ENCODE peak calls at places on chromosomes 13 and 19, in four cellular contexts. One of them, this sample, is unnamed.

GRCh38 chr13:110177790-110178189 is 129.2 kb downstream of the COL4A1 start:
- DNase-seq in stomach: no peak
- DNase-seq in CD8-positive, alpha-beta memory T cell: no peak
- DNase-seq in tibial artery: no peak
- DNase-seq in this sample: no peak

GRCh38 chr13:98225036-98225940 is 48.2 kb upstream of the RNF113B start:
- DNase-seq in CD8-positive, alpha-beta memory T cell: no peak
- DNase-seq in stomach: no peak
- DNase-seq in tibial artery: no peak
- DNase-seq in this sample: no peak

GRCh38 chr13:52070929-52071523 is 46.5 kb downstream of the UTP14C start:
- DNase-seq in CD8-positive, alpha-beta memory T cell: no peak
- DNase-seq in tibial artery: no peak
- DNase-seq in stomach: no peak
- DNase-seq in this sample: no peak

GRCh38 chr13:110442946-110443632 is 118.4 kb downstream of the RAB20 start:
- DNase-seq in tibial artery: peak; percentile 60
- DNase-seq in stomach: no peak
- DNase-seq in CD8-positive, alpha-beta memory T cell: no peak
- DNase-seq in this sample: no peak

GRCh38 chr19:7505682-7506384 is 10.1 kb upstream of the ZNF358 start:
- DNase-seq in tibial artery: no peak
- DNase-seq in CD8-positive, alpha-beta memory T cell: no peak
- DNase-seq in stomach: no peak
- DNase-seq in this sample: no peak

GRCh38 chr19:9009431-9009830 is 778 bp downstream of the MUC16 start:
- DNase-seq in CD8-positive, alpha-beta memory T cell: no peak
- DNase-seq in stomach: no peak
- DNase-seq in tibial artery: no peak
- DNase-seq in this sample: no peak

GRCh38 chr13:49214917-49215376 is 5.2 kb upstream of the MLNR start:
- DNase-seq in CD8-positive, alpha-beta memory T cell: peak; percentile 24
- DNase-seq in tibial artery: no peak
- DNase-seq in stomach: peak; percentile 42
- DNase-seq in this sample: no peak

GRCh38 chr13:103607995-103608394 is 541.8 kb upstream of the SLC10A2 start:
- DNase-seq in stomach: no peak
- DNase-seq in tibial artery: no peak
- DNase-seq in CD8-positive, alpha-beta memory T cell: no peak
- DNase-seq in this sample: no peak

GRCh38 chr19:4067396-4068057 is 828 bp upstream of the ZBTB7A start:
- DNase-seq in tibial artery: no peak
- DNase-seq in stomach: no peak
- DNase-seq in CD8-positive, alpha-beta memory T cell: no peak
- DNase-seq in this sample: no peak

GRCh38 chr13:111658150-111659100 is 338.0 kb downstream of the TEX29 start:
- DNase-seq in stomach: no peak
- DNase-seq in tibial artery: no peak
- DNase-seq in CD8-positive, alpha-beta memory T cell: no peak
- DNase-seq in this sample: no peak

GRCh38 chr13:43786472-43786765 is 353 bp downstream of the ENOX1 start:
- DNase-seq in CD8-positive, alpha-beta memory T cell: no peak
- DNase-seq in tibial artery: no peak
- DNase-seq in stomach: no peak
- DNase-seq in this sample: no peak

GRCh38 chr19:53466726-53467125 is 807 bp upstream of the ZNF813 start:
- DNase-seq in CD8-positive, alpha-beta memory T cell: no peak
- DNase-seq in stomach: no peak
- DNase-seq in tibial artery: no peak
- DNase-seq in this sample: no peak

GRCh38 chr13:35518337-35518736 is 41.8 kb upstream of the MAB21L1 start:
- DNase-seq in stomach: no peak
- DNase-seq in CD8-positive, alpha-beta memory T cell: no peak
- DNase-seq in tibial artery: no peak
- DNase-seq in this sample: no peak

GRCh38 chr13:113553541-113554332 is 30.8 kb upstream of the TFDP1 start:
- DNase-seq in tibial artery: peak; percentile 59
- DNase-seq in CD8-positive, alpha-beta memory T cell: no peak
- DNase-seq in stomach: peak; percentile 22
- DNase-seq in this sample: no peak

GRCh38 chr13:102704238-102704750 is 9.4 kb upstream of the METTL21C start:
- DNase-seq in tibial artery: no peak
- DNase-seq in CD8-positive, alpha-beta memory T cell: no peak
- DNase-seq in stomach: no peak
- DNase-seq in this sample: no peak

GRCh38 chr19:17073869-17074627 is 1.2 kb downstream of the HAUS8 start:
- DNase-seq in CD8-positive, alpha-beta memory T cell: peak; percentile 16
- DNase-seq in tibial artery: no peak
- DNase-seq in stomach: no peak
- DNase-seq in this sample: no peak

GRCh38 chr13:65378943-65379519 is 1851.1 kb downstream of the PCDH9 start:
- DNase-seq in CD8-positive, alpha-beta memory T cell: no peak
- DNase-seq in tibial artery: no peak
- DNase-seq in stomach: no peak
- DNase-seq in this sample: no peak

DNA sequence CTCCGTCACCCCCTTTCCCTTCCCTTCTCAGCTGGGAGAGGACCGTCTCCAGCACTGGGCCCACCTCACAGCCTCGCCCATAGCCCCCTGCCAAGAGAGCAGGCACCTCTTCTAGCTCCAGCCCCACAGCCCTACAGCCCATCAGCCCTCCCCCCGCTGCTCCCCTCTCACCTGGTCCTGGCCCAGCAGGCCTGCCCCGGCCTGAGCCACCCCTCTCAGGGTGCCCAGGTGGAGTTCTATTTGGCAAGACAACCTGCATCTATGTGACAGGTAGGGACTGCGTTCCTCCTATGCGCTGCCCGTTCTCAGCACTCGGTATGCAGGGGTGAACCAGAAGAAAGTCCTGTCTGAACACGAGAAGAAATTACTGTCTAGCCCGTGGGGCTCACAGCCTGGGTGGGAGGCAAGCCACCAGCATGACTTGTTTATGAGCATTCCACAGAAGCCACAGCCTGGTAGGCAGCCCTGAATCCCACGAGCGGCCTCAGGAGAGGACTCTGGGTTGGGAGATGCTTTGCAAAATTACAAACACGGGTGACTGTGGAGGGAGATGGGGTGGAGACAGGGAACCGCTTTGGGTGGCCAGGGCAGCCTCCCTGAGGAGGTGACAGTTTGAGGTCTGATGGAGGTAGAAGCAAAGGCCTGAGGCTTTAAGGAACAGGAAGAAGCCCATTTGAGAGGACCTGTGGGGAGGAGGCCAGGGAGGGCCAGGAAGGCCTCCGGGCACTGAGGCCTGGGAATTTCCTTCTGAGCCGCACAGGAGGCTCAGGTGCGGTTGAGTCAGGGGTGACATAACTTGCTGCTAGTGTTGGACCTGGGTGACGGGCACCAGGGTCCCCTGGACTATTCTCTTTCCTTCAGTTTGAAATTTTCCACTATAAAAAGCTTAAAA is 1.2 kb upstream of the PLEKHF1 start:
- DNase-seq in stomach: no peak
- DNase-seq in CD8-positive, alpha-beta memory T cell: no peak
- DNase-seq in tibial artery: peak; percentile 69
- DNase-seq in this sample: no peak
- H3K4me3 ChIP-seq in stomach: peak overlapping the region; percentile 92
- H3K4me3 ChIP-seq in CD8-positive, alpha-beta memory T cell: no peak overlapping the region
- H3K4me3 ChIP-seq in tibial artery: no peak overlapping the region
- H3K4me3 ChIP-seq in this sample: no peak overlapping the region

DNA sequence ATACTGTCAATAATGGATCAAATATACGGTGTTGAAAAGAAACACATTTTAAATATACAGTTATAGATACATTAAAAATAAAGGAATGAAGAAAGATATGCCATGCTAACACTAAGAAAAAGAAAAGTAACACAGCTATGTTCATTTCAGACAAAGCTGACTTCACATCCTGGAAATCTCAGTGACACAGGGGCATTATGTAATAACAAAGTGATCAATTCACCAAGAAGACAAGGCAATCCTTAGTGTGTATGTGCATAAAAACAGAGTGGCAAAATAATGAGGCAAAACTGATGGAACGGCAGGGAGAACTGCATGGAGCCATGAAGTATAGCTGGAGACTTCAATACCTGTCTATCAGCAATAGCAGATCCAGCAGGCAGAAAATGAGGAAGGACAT is 13.1 kb downstream of the ZNF14 start:
- DNase-seq in stomach: no peak
- DNase-seq in CD8-positive, alpha-beta memory T cell: no peak
- DNase-seq in tibial artery: no peak
- DNase-seq in this sample: no peak
- H3K4me3 ChIP-seq in stomach: no peak overlapping the region
- H3K4me3 ChIP-seq in CD8-positive, alpha-beta memory T cell: no peak overlapping the region
- H3K4me3 ChIP-seq in tibial artery: no peak overlapping the region
- H3K4me3 ChIP-seq in this sample: no peak overlapping the region

DNA sequence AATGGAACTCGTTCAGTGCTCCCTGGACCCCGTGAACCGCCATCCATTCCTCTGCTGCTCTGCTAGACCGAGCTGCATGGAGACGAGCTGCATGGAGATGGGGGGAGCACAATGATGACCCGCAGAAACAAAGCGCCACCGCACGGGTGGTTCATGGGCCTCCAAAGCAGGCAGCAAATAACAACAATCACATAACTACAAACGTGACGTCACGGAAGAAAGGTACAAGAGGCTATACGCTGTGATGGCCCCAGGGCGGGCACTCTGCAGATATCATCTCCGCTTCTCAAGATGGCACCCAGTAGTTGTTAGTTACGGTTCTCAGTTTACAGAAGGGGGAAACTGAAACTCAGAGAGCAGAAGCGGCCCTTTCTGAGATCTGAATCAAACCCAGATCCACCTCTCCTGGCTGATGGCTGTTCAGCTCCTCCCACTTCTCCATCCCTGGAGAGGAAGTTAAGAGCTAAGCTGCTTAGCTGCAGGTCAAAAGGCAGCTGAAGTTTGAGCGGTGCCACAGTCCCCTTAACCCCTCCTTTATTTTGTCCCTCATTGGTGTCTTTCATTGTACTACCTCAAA is 1.7 kb downstream of the ATP13A1 start:
- DNase-seq in tibial artery: no peak
- DNase-seq in stomach: no peak
- DNase-seq in CD8-positive, alpha-beta memory T cell: peak; percentile 57
- DNase-seq in this sample: no peak
- H3K4me3 ChIP-seq in tibial artery: no peak overlapping the region
- H3K4me3 ChIP-seq in stomach: peak overlapping the region; percentile 99
- H3K4me3 ChIP-seq in CD8-positive, alpha-beta memory T cell: peak overlapping the region; percentile 19
- H3K4me3 ChIP-seq in this sample: no peak overlapping the region

GRCh38 chr19:2412449-2412848 is 14.9 kb downstream of the TIMM13 start:
- DNase-seq in CD8-positive, alpha-beta memory T cell: no peak
- DNase-seq in tibial artery: no peak
- DNase-seq in stomach: no peak
- DNase-seq in this sample: no peak
- H3K4me3 ChIP-seq in CD8-positive, alpha-beta memory T cell: no peak overlapping the region
- H3K4me3 ChIP-seq in tibial artery: no peak overlapping the region
- H3K4me3 ChIP-seq in stomach: no peak overlapping the region
- H3K4me3 ChIP-seq in this sample: no peak overlapping the region